ENCODE peak calls at places on chromosomes 12 and 14, in nine cellular contexts. V, E, G, Z, F, I, S, O and B are unnamed samples.

GRCh38 chr12:47216150-47216677 is 136.5 kb upstream of the AMIGO2 start:
- DNase-seq in O (no peak), Z (no peak), F (no peak), I (no peak), S (peak), G (no peak), V (no peak), E (peak), B (no peak)

GRCh38 chr14:82192387-82192786 is 658.7 kb upstream of the SEL1L start:
- DNase-seq in I (no peak), G (no peak), Z (no peak), E (no peak), O (no peak), F (no peak), V (no peak), S (no peak), B (no peak)

GRCh38 chr12:107014050-107014449 is 27.1 kb upstream of the MTERF2 start:
- DNase-seq in O (no peak), V (no peak), F (no peak), S (no peak), E (no peak), G (peak), I (no peak), Z (no peak), B (no peak)

GRCh38 chr14:39956372-39956771 is 524.1 kb upstream of the FBXO33 start:
- DNase-seq in O (no peak), E (no peak), G (peak), Z (no peak), S (no peak), I (no peak), F (no peak), V (no peak), B (no peak)

GRCh38 chr14:30125322-30125944 is 197.8 kb upstream of the PRKD1 start:
- DNase-seq in E (no peak), V (no peak), G (no peak), F (no peak), S (no peak), O (no peak), I (no peak), Z (no peak), B (no peak)

GRCh38 chr14:69093551-69094421 is 59.1 kb downstream of the DCAF5 start:
- DNase-seq in V (peak), I (no peak), S (no peak), O (no peak), Z (no peak), F (peak), G (no peak), E (no peak), B (peak)

GRCh38 chr12:3205742-3206519 is 128.8 kb downstream of the TSPAN9 start:
- DNase-seq in Z (no peak), F (no peak), V (no peak), I (no peak), E (no peak), S (no peak), O (no peak), G (no peak), B (no peak)

GRCh38 chr12:51374346-51374745 is 16.9 kb downstream of the GALNT6 start:
- DNase-seq in V (no peak), E (no peak), G (no peak), O (no peak), F (peak), Z (no peak), I (no peak), S (no peak), B (no peak)

GRCh38 chr12:51895378-51896135 is 7.7 kb downstream of the ANKRD33 start:
- DNase-seq in Z (no peak), E (no peak), I (no peak), G (no peak), F (no peak), V (no peak), O (no peak), S (no peak), B (no peak)

GRCh38 chr14:53384536-53384935 is 231.4 kb upstream of the DDHD1 start:
- DNase-seq in Z (no peak), S (no peak), G (no peak), V (no peak), I (no peak), F (no peak), E (no peak), O (no peak), B (no peak)

GRCh38 chr12:45540661-45541341 is 188.7 kb upstream of the ARID2 start:
- DNase-seq in S (no peak), V (no peak), O (no peak), F (no peak), G (no peak), I (no peak), E (no peak), Z (no peak), B (no peak)

GRCh38 chr12:51788876-51789275 is 59.6 kb downstream of the FIGNL2 start:
- DNase-seq in I (peak), O (peak), S (no peak), Z (no peak), F (peak), G (no peak), V (peak), E (no peak), B (no peak)

GRCh38 chr14:99904506-99904905 is 111.3 kb downstream of the EML1 start:
- DNase-seq in S (no peak), F (no peak), E (no peak), O (no peak), V (no peak), G (no peak), I (no peak), Z (no peak), B (no peak)

GRCh38 chr12:98002887-98003493 is 512.4 kb upstream of the TMPO start:
- DNase-seq in V (peak), E (no peak), Z (no peak), I (no peak), G (peak), O (no peak), F (peak), S (peak), B (peak)

GRCh38 chr14:32932921-32933622 is 5.6 kb upstream of the NPAS3 start:
- DNase-seq in O (no peak), E (peak), I (no peak), V (no peak), Z (no peak), S (no peak), F (no peak), G (no peak), B (peak)

GRCh38 chr14:104724981-104725771 is 1.1 kb downstream of the ADSS1 start:
- DNase-seq in E (no peak), F (peak), S (no peak), O (no peak), V (peak), G (no peak), Z (no peak), I (no peak), B (peak)
- TF ChIP-seq CTCF in E (no peak), F (peak), S (no peak), O (peak), V (peak), G (peak), Z (no peak), I (peak), B (no peak)

DNA sequence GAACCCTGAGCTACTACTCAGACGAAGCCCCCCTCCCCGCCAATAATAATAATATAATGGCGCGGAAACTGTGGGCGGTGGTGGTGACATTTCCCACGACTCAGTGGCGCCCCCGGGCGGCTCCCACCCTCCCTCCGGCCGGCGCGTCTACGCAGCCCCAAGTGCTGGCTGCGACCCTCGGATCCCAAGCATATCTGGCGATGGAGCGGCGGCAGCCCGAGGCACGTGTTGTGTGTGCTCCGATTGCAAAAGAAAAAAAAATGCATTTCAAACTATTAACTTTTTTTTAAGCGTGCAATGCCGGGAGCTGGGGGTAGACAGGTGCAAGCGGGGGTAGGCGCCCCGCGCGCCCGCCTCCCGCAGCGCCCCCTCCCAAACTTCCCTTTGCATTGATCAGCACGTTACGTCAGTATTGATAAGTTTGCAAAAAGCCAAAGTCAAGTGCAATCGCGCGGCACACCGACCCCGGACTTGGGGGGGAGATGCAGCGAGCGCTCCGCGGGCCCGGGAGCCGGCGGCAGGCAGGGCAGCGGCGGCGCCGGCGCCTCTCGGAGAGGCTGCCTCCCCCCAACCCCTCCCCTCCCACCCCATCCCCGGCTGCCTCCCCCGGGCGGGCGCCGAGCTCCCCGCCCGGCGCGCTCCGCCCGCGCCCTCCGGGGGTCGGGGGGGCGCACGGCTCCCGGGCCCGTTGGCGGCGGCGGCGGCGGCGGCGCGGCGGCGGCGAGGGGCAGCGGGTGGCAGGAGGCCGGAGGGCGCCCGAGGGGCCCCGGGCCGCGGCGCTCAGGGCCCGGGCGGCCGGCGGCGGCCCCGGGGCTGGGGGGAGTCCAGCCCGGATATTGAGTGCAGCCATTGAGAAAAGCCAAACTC is 113.1 kb upstream of the MYL2 start:
- DNase-seq in F (no peak), I (no peak), O (no peak), G (no peak), Z (no peak), S (no peak), E (no peak), V (no peak), B (peak)
- TF ChIP-seq CTCF in F (no peak), I (no peak), O (no peak), G (peak), Z (peak), S (no peak), E (no peak), V (peak), B (peak)

DNA sequence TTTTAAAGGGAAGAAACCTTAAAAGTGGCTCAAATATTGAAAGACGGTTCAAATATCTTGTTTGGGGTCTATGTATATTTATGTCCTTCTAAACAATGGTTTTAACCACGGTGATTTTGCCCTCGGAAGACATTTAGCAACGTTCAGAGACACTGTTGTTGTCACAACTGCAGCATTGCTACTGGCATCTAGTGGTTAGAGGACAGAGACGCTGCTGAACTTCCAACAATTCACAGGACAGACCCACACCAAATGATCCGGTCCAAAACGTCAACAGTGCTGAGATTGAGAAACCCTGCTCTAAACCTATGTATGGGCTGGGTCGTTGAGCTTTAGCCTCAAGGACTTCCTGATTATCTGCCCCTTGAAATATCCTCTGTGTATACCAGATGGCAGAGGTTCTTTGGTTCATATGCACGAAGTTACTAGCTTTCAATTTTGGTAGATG is 1.7 kb downstream of the ANGEL1 start:
- DNase-seq in F (peak), G (peak), V (peak), S (no peak), O (no peak), I (no peak), E (no peak), Z (no peak), B (peak)
- TF ChIP-seq CTCF in F (peak), G (peak), V (peak), S (peak), O (peak), I (peak), E (no peak), Z (peak), B (no peak)

GRCh38 chr14:102209224-102209966 is 69.7 kb downstream of the WDR20 start:
- DNase-seq in O (no peak), Z (no peak), F (peak), E (no peak), V (no peak), I (no peak), S (no peak), G (no peak), B (no peak)
- TF ChIP-seq CTCF in O (peak), Z (peak), F (peak), E (no peak), V (peak), I (peak), S (no peak), G (peak), B (no peak)

DNA sequence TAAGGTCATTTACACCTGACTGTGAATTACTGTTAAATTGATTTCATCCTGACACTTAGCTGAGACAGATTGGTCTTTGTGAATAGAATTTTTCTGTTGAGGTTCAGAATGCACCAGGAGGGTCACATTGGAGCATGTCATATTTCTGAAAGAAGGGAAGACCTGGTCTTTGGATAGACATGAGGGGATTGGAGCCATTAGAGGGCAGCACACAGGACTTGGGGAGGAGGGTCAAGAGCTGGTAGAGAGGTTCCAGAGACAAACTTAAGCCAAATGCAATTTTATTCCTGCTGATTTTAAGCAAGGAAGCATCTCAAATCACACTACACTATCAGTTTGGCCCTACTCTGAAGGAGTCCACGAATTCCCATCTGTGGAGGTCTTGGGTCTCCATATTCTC is 41.1 kb downstream of the GUCY2C start:
- DNase-seq in O (no peak), E (no peak), S (no peak), V (no peak), F (no peak), G (no peak), I (no peak), Z (no peak), B (no peak)
- TF ChIP-seq CTCF in O (no peak), E (no peak), S (no peak), V (no peak), F (no peak), G (peak), I (no peak), Z (no peak), B (no peak)

DNA sequence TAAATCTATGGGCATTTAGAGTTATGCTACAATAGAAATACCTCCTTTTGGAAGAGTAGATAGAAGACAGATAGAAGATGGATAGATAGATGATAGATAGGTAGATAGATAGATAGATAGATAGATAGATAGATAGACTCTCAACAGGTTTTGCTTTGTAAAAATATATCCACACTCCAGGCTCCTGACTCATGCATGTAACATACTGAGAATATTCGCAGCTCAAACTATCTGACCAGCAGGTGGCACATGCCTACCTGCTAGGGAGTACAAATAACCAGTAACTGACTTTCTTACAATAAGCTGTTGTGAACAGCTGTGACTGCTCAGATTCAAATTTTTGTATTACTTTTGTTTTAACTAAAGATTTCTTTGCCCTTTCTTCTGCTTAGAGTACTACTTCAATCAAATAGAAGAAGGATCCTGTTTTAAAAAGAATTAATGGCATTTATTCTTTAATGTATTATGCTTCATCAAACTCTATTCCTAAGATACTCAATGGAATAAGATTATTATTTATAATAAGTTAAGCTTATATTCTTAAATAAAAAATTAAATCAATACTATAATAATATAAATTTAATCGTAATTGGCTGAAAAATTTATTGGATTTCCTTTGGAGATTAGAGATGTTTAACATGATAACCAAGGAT is 15.8 kb upstream of the CPNE8 start:
- DNase-seq in E (no peak), O (no peak), S (peak), F (peak), Z (no peak), G (peak), I (no peak), V (peak), B (peak)
- TF ChIP-seq CTCF in E (no peak), O (no peak), S (no peak), F (peak), Z (peak), G (peak), I (no peak), V (peak), B (peak)

GRCh38 chr14:35261774-35262173 is 30.4 kb upstream of the PSMA6 start:
- DNase-seq in I (no peak), S (no peak), G (no peak), Z (no peak), E (no peak), O (no peak), V (peak), F (peak), B (no peak)
- TF ChIP-seq CTCF in I (no peak), S (peak), G (no peak), Z (peak), E (no peak), O (no peak), V (no peak), F (no peak), B (no peak)

GRCh38 chr12:117890137-117890536 is 78.7 kb downstream of the KSR2 start:
- DNase-seq in G (no peak), I (no peak), Z (no peak), F (no peak), V (no peak), E (no peak), O (no peak), S (no peak), B (no peak)
- TF ChIP-seq CTCF in G (peak), I (no peak), Z (no peak), F (no peak), V (no peak), E (no peak), O (peak), S (no peak), B (no peak)

GRCh38 chr12:20367731-20368652 is at the start of gene PDE3A:
- DNase-seq in I (no peak), G (peak), O (no peak), V (peak), S (peak), Z (no peak), F (peak), E (peak), B (peak)
- TF ChIP-seq CTCF in I (peak), G (no peak), O (peak), V (peak), S (no peak), Z (no peak), F (peak), E (no peak), B (no peak)

GRCh38 chr12:31896514-31897039 is 62.6 kb upstream of the RESF1 start:
- DNase-seq in E (no peak), Z (peak), V (peak), S (peak), I (no peak), F (peak), O (no peak), G (no peak), B (no peak)

GRCh38 chr12:31900271-31900670 is 58.9 kb upstream of the RESF1 start:
- DNase-seq in S (no peak), V (peak), I (no peak), E (no peak), F (peak), Z (no peak), G (no peak), O (no peak), B (no peak)

GRCh38 chr12:31897791-31898503 is 61.3 kb upstream of the RESF1 start:
- DNase-seq in F (peak), I (no peak), Z (no peak), G (peak), S (no peak), E (no peak), V (peak), O (no peak), B (no peak)

GRCh38 chr12:31895449-31896150 is 63.6 kb upstream of the RESF1 start:
- DNase-seq in Z (no peak), E (no peak), V (no peak), S (no peak), I (no peak), F (no peak), G (no peak), O (no peak), B (no peak)

GRCh38 chr12:31899136-31899535 is 60.1 kb upstream of the RESF1 start:
- DNase-seq in G (no peak), I (no peak), V (no peak), E (no peak), S (no peak), Z (no peak), F (no peak), O (no peak), B (no peak)
- TF ChIP-seq CTCF in G (no peak), I (no peak), V (no peak), E (no peak), S (no peak), Z (no peak), F (no peak), O (no peak), B (no peak)